ENCODE peak calls at places on chromosomes 6 and 20, in four cellular contexts. P is tibial nerve; F is CD8-positive, alpha-beta memory T cell; R is neuronal stem cell. H is an unnamed sample. For H3K4me1 and H3K9me3, the result is how much of the 10 kb centered on the place peaks cover.

GRCh38 chr6:55886185-55886836 is 10.9 kb upstream of the BMP5 start:
- DNase-seq in F (no peak), R (no peak), P (no peak), H (no peak)

GRCh38 chr20:32775240-32775991 is 13.2 kb downstream of the DNMT3B start:
- DNase-seq in P (no peak), R (no peak), F (no peak), H (no peak)

GRCh38 chr6:123687864-123688263 is 51.1 kb upstream of the TRDN start:
- DNase-seq in R (no peak), P (no peak), F (no peak), H (no peak)

GRCh38 chr6:88734544-88734943 is 228.9 kb downstream of the RNGTT start:
- DNase-seq in R (no peak), P (no peak), F (no peak), H (no peak)

GRCh38 chr20:36449663-36450062 is 91.7 kb upstream of the MYL9 start:
- DNase-seq in R (no peak), F (no peak), P (no peak), H (no peak)

GRCh38 chr20:24273251-24273650 is 196.2 kb upstream of the SYNDIG1 start:
- DNase-seq in F (no peak), P (no peak), R (no peak), H (no peak)

GRCh38 chr6:168377481-168377850 is 57.9 kb upstream of the DACT2 start:
- DNase-seq in F (no peak), P (no peak), R (no peak), H (peak)

GRCh38 chr6:16974729-16975359 is 127.0 kb upstream of the STMND1 start:
- DNase-seq in F (no peak), R (no peak), P (no peak), H (no peak)

GRCh38 chr6:16095180-16095579 is 33.7 kb upstream of the MYLIP start:
- DNase-seq in R (no peak), F (no peak), P (no peak), H (no peak)

GRCh38 chr6:3607599-3607998 is 143.9 kb downstream of the PXDC1 start:
- DNase-seq in R (no peak), F (no peak), P (no peak), H (no peak)

GRCh38 chr6:82889117-82889516 is 176.5 kb downstream of the UBE3D start:
- DNase-seq in F (no peak), R (no peak), P (no peak), H (no peak)

GRCh38 chr6:43278524-43279078 is 19.5 kb upstream of the SLC22A7 start:
- DNase-seq in P (no peak), F (no peak), R (no peak), H (peak)

GRCh38 chr6:156563710-156564109 is 213.5 kb upstream of the ARID1B start:
- DNase-seq in P (no peak), R (no peak), F (no peak), H (no peak)

GRCh38 chr6:166500246-166500645 is 86.2 kb downstream of the RAMACL start:
- DNase-seq in F (no peak), P (no peak), R (no peak), H (no peak)

GRCh38 chr6:48109902-48110301 is 1.1 kb downstream of the PTCHD4 start:
- DNase-seq in P (no peak), F (no peak), R (no peak), H (no peak)

GRCh38 chr6:72620866-72621242 is 1.0 kb upstream of the KCNQ5 start:
- DNase-seq in F (peak), P (no peak), R (no peak), H (peak)

GRCh38 chr6:19478992-19479391 is 358.2 kb upstream of the ID4 start:
- DNase-seq in P (no peak), R (no peak), F (no peak), H (no peak)

GRCh38 chr6:144115219-144115618 is 19.8 kb upstream of the SF3B5 start:
- DNase-seq in P (no peak), F (no peak), R (no peak), H (no peak)
- H3K4me1 ChIP-seq in P (under half), F (under half), R (under half), H (under half)

DNA sequence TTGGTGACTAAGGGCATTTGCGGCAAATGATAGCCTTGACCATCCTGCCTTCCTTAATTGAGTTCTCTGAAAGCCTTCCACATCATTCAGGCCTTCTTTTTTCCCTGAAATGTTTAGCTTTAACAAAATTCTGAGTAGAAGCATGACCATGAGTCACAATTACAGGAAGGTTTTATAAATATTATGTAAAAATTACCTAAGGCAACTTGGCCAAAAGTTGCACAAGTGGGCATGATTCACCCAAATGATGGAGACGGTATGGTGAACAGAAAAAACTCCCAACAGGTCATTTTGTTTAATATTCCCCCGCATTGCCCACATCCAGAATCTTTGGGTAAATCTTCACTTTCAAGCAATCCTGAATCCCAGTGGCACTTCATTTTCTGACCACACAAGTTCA is 37.0 kb downstream of the MC3R start:
- DNase-seq in F (no peak), P (no peak), R (no peak), H (no peak)
- H3K9me3 ChIP-seq in F (under half), P (under half), R (under half), H (under half)

GRCh38 chr6:113647158-113647889 is 209.8 kb upstream of the MARCKS start:
- DNase-seq in F (no peak), R (no peak), P (no peak), H (no peak)

GRCh38 chr6:113646701-113647100 is 210.4 kb upstream of the MARCKS start:
- DNase-seq in P (no peak), R (no peak), F (no peak), H (no peak)

GRCh38 chr6:113644861-113645575 is 212.1 kb upstream of the MARCKS start:
- DNase-seq in F (no peak), R (no peak), P (no peak), H (no peak)

GRCh38 chr6:113645576-113645970 is 211.6 kb upstream of the MARCKS start:
- DNase-seq in R (no peak), F (no peak), P (no peak), H (peak)

DNA sequence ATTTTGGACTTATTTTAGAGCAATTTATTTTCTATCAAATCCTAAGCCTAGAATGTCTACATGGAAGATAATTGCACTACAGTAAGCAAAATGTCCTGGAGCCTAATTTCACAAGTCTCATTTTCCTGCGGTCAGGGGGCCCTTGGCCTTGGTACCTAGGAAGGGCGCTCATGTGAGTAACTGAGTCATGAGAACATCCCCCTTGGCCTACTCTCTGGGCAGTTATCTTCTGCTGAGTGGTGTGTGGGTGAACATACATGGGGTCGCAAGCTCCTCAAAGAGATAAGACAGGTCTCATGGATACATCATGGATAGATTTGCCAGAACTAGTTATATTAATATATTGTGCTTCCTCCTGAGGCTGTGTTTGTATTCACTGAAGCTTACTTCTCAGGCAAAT is 211.2 kb upstream of the MARCKS start:
- DNase-seq in F (no peak), P (no peak), R (no peak), H (no peak)
- H3K4me1 ChIP-seq in F (under half), P (under half), R (under half), H (under half)

GRCh38 chr20:62103508-62104233 is 18.6 kb upstream of the LSM14B start:
- DNase-seq in P (no peak), R (no peak), F (no peak), H (no peak)
- H3K9me3 ChIP-seq in P (under half), R (under half), F (under half), H (under half)